ENCODE peak calls at places on chromosomes 11 and 22, in ten cellular contexts. O is HFF-Myc, Y is psoas muscle, B is cardiac muscle cell, R is pancreas, E is ovary, G is IMR-90, D is esophagus squamous epithelium, H is right lobe of liver, C is breast epithelium. T is an unnamed sample.

GRCh38 chr11:126506789-126507188 is 151.3 kb downstream of the ST3GAL4 start:
- DNase-seq in E (no peak), B (no peak), Y (no peak), G (no peak), C (no peak), H (no peak), O (no peak), R (no peak), D (no peak), T (no peak)

GRCh38 chr11:119773016-119773415 is 44.0 kb upstream of the NECTIN1 start:
- DNase-seq in Y (peak), D (no peak), E (no peak), R (no peak), O (no peak), B (no peak), H (no peak), C (no peak), G (no peak), T (no peak)

GRCh38 chr22:24433868-24434471 is 6.6 kb downstream of the ADORA2A start:
- DNase-seq in B (no peak), D (no peak), G (peak), Y (peak), C (no peak), E (no peak), H (peak), R (no peak), O (no peak), T (no peak)

GRCh38 chr11:31875861-31876625 is 64.9 kb upstream of the PAX6 start:
- DNase-seq in B (peak), H (no peak), D (no peak), E (no peak), C (no peak), R (no peak), Y (no peak), O (no peak), G (no peak), T (no peak)

GRCh38 chr11:67705264-67705663 is 30.8 kb upstream of the ALDH3B2 start:
- DNase-seq in G (no peak), B (no peak), D (no peak), O (no peak), C (no peak), E (no peak), Y (no peak), H (no peak), R (no peak), T (no peak)

GRCh38 chr22:50340157-50340879 is 2.8 kb upstream of the PPP6R2 start:
- DNase-seq in D (no peak), E (no peak), Y (no peak), G (no peak), R (no peak), C (no peak), B (peak), O (no peak), H (no peak), T (no peak)

GRCh38 chr11:119727523-119728081 is 1.4 kb downstream of the NECTIN1 start:
- DNase-seq in B (peak), R (peak), H (peak), E (peak), C (no peak), D (no peak), G (no peak), Y (peak), O (no peak), T (no peak)

GRCh38 chr11:112590778-112591177 is 330.1 kb upstream of the PLET1 start:
- DNase-seq in O (no peak), R (no peak), B (no peak), D (no peak), G (no peak), Y (no peak), C (no peak), E (no peak), H (no peak), T (no peak)

GRCh38 chr11:78783301-78783700 is 208.6 kb upstream of the NARS2 start:
- DNase-seq in Y (no peak), H (no peak), G (no peak), B (no peak), E (no peak), D (no peak), R (no peak), C (no peak), O (no peak), T (no peak)

GRCh38 chr11:102177974-102178631 is 67.9 kb downstream of the YAP1 start:
- DNase-seq in D (no peak), G (peak), C (peak), E (no peak), B (no peak), R (no peak), Y (no peak), O (peak), H (no peak), T (peak)

GRCh38 chr22:33513388-33514336 is 406.6 kb downstream of the LARGE1 start:
- DNase-seq in G (peak), O (no peak), R (no peak), D (no peak), Y (no peak), H (no peak), B (no peak), E (no peak), C (no peak), T (no peak)

GRCh38 chr11:67647471-67647870 is 3.1 kb downstream of the ACY3 start:
- DNase-seq in D (no peak), C (no peak), H (no peak), R (no peak), B (no peak), E (peak), O (no peak), Y (no peak), G (no peak), T (no peak)

GRCh38 chr11:98056945-98057344 is 963.8 kb upstream of the CNTN5 start:
- DNase-seq in Y (no peak), R (no peak), B (no peak), C (no peak), G (no peak), H (no peak), D (no peak), O (no peak), E (no peak), T (no peak)

GRCh38 chr11:107743161-107743560 is 31.3 kb upstream of the SLN start:
- DNase-seq in C (no peak), Y (no peak), G (no peak), H (no peak), B (no peak), O (no peak), E (no peak), R (no peak), D (no peak), T (no peak)

GRCh38 chr11:57787920-57788716 is 26.5 kb downstream of the CTNND1 start:
- DNase-seq in Y (no peak), C (peak), G (no peak), R (no peak), H (peak), O (no peak), E (no peak), D (no peak), B (no peak), T (no peak)

GRCh38 chr11:120342226-120342625 is 6.0 kb downstream of the ARHGEF12 start:
- DNase-seq in B (no peak), Y (no peak), R (no peak), C (no peak), O (no peak), G (no peak), D (no peak), H (no peak), E (no peak), T (no peak)

GRCh38 chr11:73931039-73931645 is 19.7 kb upstream of the DNAJB13 start:
- DNase-seq in C (no peak), Y (no peak), R (no peak), G (peak), E (no peak), H (no peak), O (peak), B (peak), D (no peak), T (peak)

GRCh38 chr22:31676700-31677099 is 14.7 kb upstream of the PISD start:
- DNase-seq in E (peak), R (peak), O (peak), B (peak), C (peak), D (peak), G (peak), H (peak), Y (peak), T (peak)

GRCh38 chr11:92302766-92303165 is 78.1 kb downstream of the FAT3 start:
- DNase-seq in R (no peak), E (no peak), H (no peak), B (no peak), C (no peak), Y (no peak), D (no peak), O (no peak), G (peak), T (no peak)

GRCh38 chr11:36564376-36565032 is 3.3 kb upstream of the RAG1 start:
- DNase-seq in C (no peak), E (peak), D (no peak), H (no peak), G (peak), O (peak), B (peak), R (peak), Y (no peak), T (no peak)

GRCh38 chr11:65927904-65928397 is 8.7 kb downstream of the DRAP1 start:
- DNase-seq in Y (no peak), R (no peak), O (no peak), H (peak), E (no peak), G (no peak), D (no peak), C (no peak), B (no peak), T (no peak)

GRCh38 chr11:76185511-76185910 is 20.8 kb downstream of the WNT11 start:
- DNase-seq in Y (no peak), E (peak), G (no peak), B (no peak), D (no peak), C (no peak), R (no peak), O (no peak), H (no peak), T (no peak)

GRCh38 chr11:86955674-86956522 is 703 bp upstream of the FZD4 start:
- DNase-seq in D (no peak), G (peak), C (peak), R (peak), Y (peak), E (peak), O (peak), B (peak), H (peak), T (peak)

GRCh38 chr11:123518496-123519054 is 88.5 kb downstream of the GRAMD1B start:
- DNase-seq in B (no peak), E (no peak), O (no peak), H (no peak), Y (no peak), C (no peak), R (no peak), D (no peak), G (no peak), T (no peak)

GRCh38 chr11:123580137-123580536 is 74.3 kb downstream of the SCN3B start:
- DNase-seq in D (no peak), B (no peak), G (no peak), O (no peak), Y (no peak), E (no peak), C (no peak), R (no peak), H (no peak), T (no peak)

GRCh38 chr11:115501504-115501894 is 2.7 kb downstream of the CADM1 start:
- DNase-seq in G (no peak), O (no peak), H (no peak), Y (no peak), B (no peak), E (no peak), D (no peak), C (no peak), R (no peak), T (no peak)
- H3K4me3 ChIP-seq in G (no peak), O (no peak), H (no peak), Y (no peak), B (peak), E (no peak), D (peak), C (no peak), R (no peak), T (no peak)

GRCh38 chr11:15945726-15946125 is 410.6 kb downstream of the SOX6 start:
- DNase-seq in R (no peak), O (no peak), H (no peak), E (no peak), D (no peak), G (no peak), C (no peak), B (no peak), Y (no peak), T (no peak)
- TF ChIP-seq CTCF in R (no peak), O (no peak), H (no peak), E (no peak), D (no peak), G (no peak), C (no peak), B (no peak), Y (no peak), T (no peak)

DNA sequence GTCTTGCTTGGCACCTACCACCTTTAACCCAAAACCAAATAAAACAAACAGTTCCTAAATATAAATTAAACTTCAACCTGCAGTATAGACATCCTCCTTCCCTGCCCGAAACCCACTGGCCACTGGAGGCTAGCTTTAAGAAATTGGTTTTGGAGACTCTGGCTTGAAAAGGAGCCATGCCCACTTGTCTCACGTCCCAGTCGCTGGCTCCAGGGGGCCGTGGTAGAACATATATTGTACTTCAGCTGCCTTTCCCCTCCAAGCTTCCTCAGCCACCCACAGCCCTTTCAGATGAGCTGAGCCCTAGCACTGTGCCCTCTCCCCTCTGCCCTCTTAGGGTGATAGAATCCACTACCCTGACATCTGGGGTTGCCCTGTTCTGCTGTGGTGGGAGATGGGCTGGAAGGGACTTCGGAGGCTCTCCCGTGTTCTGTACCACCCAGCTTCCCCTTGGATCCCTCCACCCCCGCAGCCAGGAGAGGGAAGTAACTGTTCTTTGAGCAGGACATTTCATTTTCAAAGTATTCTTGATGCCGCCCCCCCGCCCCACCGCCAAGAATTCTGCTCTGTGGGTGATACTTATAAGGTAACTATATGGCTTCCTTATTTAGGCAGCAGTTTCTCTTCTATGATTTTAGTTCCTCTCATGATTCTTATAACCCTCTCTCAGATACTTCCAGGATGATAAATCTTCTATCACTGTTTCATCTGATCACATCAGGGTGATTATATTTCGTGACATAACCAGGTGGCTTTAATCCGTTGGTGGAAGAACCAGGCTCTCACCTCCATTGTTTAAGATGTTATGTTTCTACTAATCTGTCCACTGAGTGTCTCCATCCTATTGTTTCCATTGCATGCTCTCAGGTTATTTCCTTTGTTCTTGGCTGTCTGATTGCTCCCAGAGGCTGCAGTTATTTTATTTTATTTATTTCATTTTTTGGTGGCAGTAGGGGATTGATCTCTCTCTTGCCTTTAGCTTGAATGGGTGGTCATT is 24.0 kb downstream of the ZBTB16 start:
- DNase-seq in B (no peak), E (no peak), R (no peak), D (no peak), Y (peak), H (no peak), O (no peak), C (no peak), G (no peak), T (no peak)
- H3K4me3 ChIP-seq in B (no peak), E (no peak), R (no peak), D (peak), Y (no peak), H (no peak), O (no peak), C (no peak), G (no peak), T (no peak)

GRCh38 chr11:11075515-11076171 is 217.8 kb upstream of the ZBED5 start:
- DNase-seq in E (no peak), Y (no peak), D (no peak), H (no peak), G (no peak), B (peak), O (no peak), R (no peak), C (no peak), T (no peak)
- TF ChIP-seq CTCF in E (no peak), Y (no peak), D (no peak), H (no peak), G (no peak), B (no peak), O (no peak), R (no peak), C (no peak), T (peak)

DNA sequence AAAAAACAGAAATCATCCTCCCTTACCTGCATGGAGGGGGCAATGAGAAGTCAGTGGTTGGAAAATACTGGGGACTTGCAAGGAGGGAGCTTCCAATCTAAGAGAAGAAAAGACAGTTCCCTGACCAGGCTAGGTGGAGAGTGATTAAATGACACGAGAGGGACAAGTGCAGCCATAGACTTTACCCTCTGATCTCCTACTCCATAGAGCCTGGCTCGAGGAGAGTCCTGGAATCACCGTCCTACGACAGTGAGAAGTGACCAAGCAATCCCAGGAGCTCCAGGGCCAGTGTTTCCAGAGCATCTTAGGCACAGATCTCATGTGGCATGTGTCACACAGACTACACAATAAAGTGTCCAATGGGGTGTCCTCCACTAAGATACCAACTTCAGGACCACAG is 25.7 kb downstream of the MYH9 start:
- DNase-seq in R (no peak), C (no peak), B (no peak), D (no peak), E (no peak), O (no peak), Y (no peak), H (no peak), G (no peak), T (no peak)
- H3K4me3 ChIP-seq in R (no peak), C (no peak), B (no peak), D (peak), E (no peak), O (no peak), Y (no peak), H (no peak), G (no peak), T (no peak)

DNA sequence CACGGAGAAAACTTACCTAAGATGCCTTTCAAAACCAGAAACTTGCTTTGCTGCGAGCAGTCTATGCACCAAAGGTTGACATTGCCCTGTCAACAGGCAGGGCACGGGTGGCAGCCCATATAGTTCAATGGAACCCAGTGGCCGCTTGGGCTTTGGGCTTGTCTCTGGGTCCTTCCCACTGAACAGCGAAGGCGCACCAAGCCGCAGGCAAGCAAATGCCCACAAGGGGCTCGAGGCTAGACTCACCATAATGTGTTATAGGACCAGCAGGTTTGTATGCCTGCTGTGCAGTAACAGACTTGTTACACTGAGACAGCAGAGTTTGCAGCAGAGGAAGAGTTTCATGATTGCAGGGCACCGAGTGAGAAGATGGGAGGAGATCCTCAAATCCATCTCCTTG is 20.3 kb downstream of the CLDN5 start:
- DNase-seq in E (no peak), G (no peak), O (no peak), R (no peak), B (no peak), D (no peak), C (no peak), Y (no peak), H (no peak), T (no peak)
- TF ChIP-seq CTCF in E (no peak), G (no peak), O (no peak), R (no peak), B (no peak), D (no peak), C (no peak), Y (no peak), H (no peak), T (no peak)

GRCh38 chr22:45216133-45217003 is 24.3 kb downstream of the KIAA0930 start:
- DNase-seq in G (peak), Y (peak), C (no peak), E (no peak), B (peak), O (no peak), D (no peak), R (no peak), H (peak), T (no peak)
- H3K4me3 ChIP-seq in G (peak), Y (no peak), C (no peak), E (no peak), B (no peak), O (no peak), D (peak), R (no peak), H (no peak), T (no peak)

GRCh38 chr22:21593406-21594232 is 26.1 kb downstream of the UBE2L3 start:
- DNase-seq in C (no peak), G (no peak), Y (no peak), D (no peak), H (no peak), B (no peak), O (no peak), R (no peak), E (no peak), T (no peak)
- TF ChIP-seq CTCF in C (no peak), G (peak), Y (no peak), D (no peak), H (no peak), B (peak), O (peak), R (no peak), E (no peak), T (peak)

GRCh38 chr11:128523616-128524015 is 63.7 kb downstream of the ETS1 start:
- DNase-seq in D (no peak), B (no peak), H (no peak), O (no peak), R (no peak), G (peak), C (no peak), E (no peak), Y (no peak), T (no peak)
- H3K4me3 ChIP-seq in D (no peak), B (no peak), H (no peak), O (no peak), R (no peak), G (no peak), C (no peak), E (no peak), Y (no peak), T (no peak)

DNA sequence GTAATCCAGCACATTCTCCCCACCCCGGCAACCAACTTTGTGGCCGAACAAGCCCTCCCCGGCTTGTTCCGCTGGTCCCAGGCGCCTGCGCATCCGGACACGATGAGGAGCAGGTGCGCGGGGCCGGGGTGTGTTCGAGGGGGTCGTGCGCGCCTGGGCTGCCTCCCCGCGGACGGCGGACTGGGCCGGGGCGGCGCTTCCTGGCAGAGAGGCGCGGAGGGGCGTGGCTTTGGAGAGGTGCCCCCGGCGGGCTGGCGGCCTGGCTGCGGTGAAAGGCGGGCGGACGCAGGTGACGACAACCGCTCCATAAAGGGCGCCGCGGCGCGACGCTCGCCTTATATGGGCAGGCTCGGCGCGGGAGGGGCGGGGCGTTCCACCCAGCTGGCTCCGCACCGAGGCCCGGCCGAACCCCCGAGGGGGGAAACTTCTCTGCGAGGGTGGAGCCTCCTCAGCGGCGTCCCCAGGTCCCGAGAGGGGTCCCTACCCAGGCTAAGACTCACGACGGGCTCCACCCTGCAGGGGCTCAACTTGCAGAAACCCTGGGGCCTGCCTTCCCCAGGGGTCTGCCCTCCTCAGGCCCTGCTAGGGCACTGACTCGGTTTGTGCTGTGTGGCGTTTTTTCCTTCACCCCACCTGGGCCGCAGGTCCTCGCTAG is 26.4 kb downstream of the TXN2 start:
- DNase-seq in E (peak), B (peak), H (peak), O (no peak), Y (peak), R (peak), D (peak), G (peak), C (peak), T (peak)
- TF ChIP-seq CTCF in E (peak), B (peak), H (no peak), O (no peak), Y (no peak), R (no peak), D (no peak), G (no peak), C (no peak), T (no peak)